ENCODE peak calls at places on chromosome 5, in nine cellular contexts. Y is fibroblast of lung, L is SK-N-SH, D is mammary epithelial cell, I is MM.1S, X is hepatocyte, T is PC-3, U is H9, E is A549. S is an unnamed sample.

GRCh38 chr5:123813251-123813650 is 301.3 kb downstream of the CSNK1G3 start:
- DNase-seq in L (no peak), Y (peak; percentile 36), T (no peak), D (no peak), E (no peak), U (no peak), X (no peak), I (no peak), S (no peak)

GRCh38 chr5:113447651-113448050 is 12.9 kb upstream of the TSSK1B start:
- DNase-seq in T (peak; percentile 38), U (no peak), I (no peak), E (no peak), D (no peak), X (no peak), L (peak; percentile 69), Y (no peak), S (peak; percentile 47)

GRCh38 chr5:54249210-54250028 is 61.0 kb downstream of the ARL15 start:
- DNase-seq in E (no peak), T (peak; percentile 19), D (no peak), I (peak; percentile 39), U (no peak), Y (peak; percentile 80), X (peak; percentile 15), L (peak; percentile 8), S (no peak)

GRCh38 chr5:65986796-65987195 is 60.4 kb downstream of the ERBIN start:
- DNase-seq in E (no peak), I (no peak), U (no peak), D (no peak), Y (no peak), L (no peak), X (no peak), T (no peak), S (no peak)

GRCh38 chr5:139419226-139419625 is 15.3 kb upstream of the SPATA24 start:
- DNase-seq in T (no peak), I (no peak), Y (no peak), D (no peak), X (no peak), U (no peak), E (no peak), L (no peak), S (no peak)

GRCh38 chr5:17727212-17727611 is 93.0 kb downstream of the TAF11L14 start:
- DNase-seq in E (no peak), D (no peak), I (no peak), U (no peak), Y (no peak), T (no peak), X (no peak), L (no peak), S (no peak)

GRCh38 chr5:123701511-123702200 is 189.7 kb downstream of the CSNK1G3 start:
- DNase-seq in E (no peak), L (no peak), U (no peak), X (no peak), D (no peak), I (no peak), Y (peak; percentile 55), T (no peak), S (no peak)

GRCh38 chr5:66234241-66234640 is 90.1 kb downstream of the SREK1 start:
- DNase-seq in D (no peak), T (no peak), U (no peak), I (no peak), L (no peak), E (no peak), X (no peak), Y (no peak), S (no peak)

GRCh38 chr5:64502181-64502580 is 3.6 kb upstream of the RGS7BP start:
- DNase-seq in U (no peak), D (no peak), T (no peak), X (no peak), E (no peak), Y (no peak), L (no peak), I (no peak), S (no peak)

GRCh38 chr5:38208782-38209378 is 49.5 kb upstream of the EGFLAM start:
- DNase-seq in U (peak; percentile 58), X (peak; percentile 70), Y (peak; percentile 40), T (peak; percentile 74), L (peak; percentile 51), I (peak; percentile 39), D (peak; percentile 37), E (peak; percentile 61), S (peak; percentile 68)

GRCh38 chr5:125987677-125988255 is 435.4 kb upstream of the GRAMD2B start:
- DNase-seq in U (peak; percentile 28), L (no peak), E (no peak), X (no peak), Y (no peak), T (no peak), I (peak; percentile 63), D (no peak), S (no peak)

GRCh38 chr5:42991477-42992034 is 48.6 kb downstream of the ANXA2R start:
- DNase-seq in I (no peak), Y (peak; percentile 41), D (no peak), L (no peak), X (no peak), E (no peak), U (peak; percentile 32), T (no peak), S (no peak)

GRCh38 chr5:124212949-124213348 is 533.5 kb downstream of the ZNF608 start:
- DNase-seq in U (no peak), L (no peak), T (no peak), X (no peak), D (no peak), E (no peak), Y (no peak), I (no peak), S (no peak)

GRCh38 chr5:151155777-151156731 is 1.5 kb downstream of the ANXA6 start:
- DNase-seq in I (peak; percentile 54), U (no peak), Y (peak; percentile 72), E (no peak), T (no peak), L (peak; percentile 87), X (peak; percentile 42), D (no peak), S (peak; percentile 24)

GRCh38 chr5:136016945-136017530 is 11.8 kb upstream of the TGFBI start:
- DNase-seq in L (no peak), I (no peak), D (peak; percentile 97), U (no peak), T (peak; percentile 96), X (no peak), E (peak; percentile 97), Y (peak; percentile 99), S (no peak)

GRCh38 chr5:36944607-36945225 is 68.1 kb downstream of the NIPBL start:
- DNase-seq in X (peak; percentile 76), T (peak; percentile 85), L (peak; percentile 12), Y (peak; percentile 63), I (peak; percentile 70), D (peak; percentile 39), U (no peak), E (peak; percentile 74), S (peak; percentile 69)

GRCh38 chr5:76953551-76954382 is 922 bp downstream of the CRHBP start:
- DNase-seq in X (peak; percentile 22), L (peak; percentile 62), E (peak; percentile 11), T (no peak), D (peak; percentile 33), U (peak; percentile 38), I (no peak), Y (peak; percentile 59), S (peak; percentile 63)
- TF ChIP-seq CTCF in X (no peak), L (no peak), E (no peak), T (no peak), D (no peak), U (peak; percentile 43), I (no peak), Y (no peak), S (peak; percentile 30)

DNA sequence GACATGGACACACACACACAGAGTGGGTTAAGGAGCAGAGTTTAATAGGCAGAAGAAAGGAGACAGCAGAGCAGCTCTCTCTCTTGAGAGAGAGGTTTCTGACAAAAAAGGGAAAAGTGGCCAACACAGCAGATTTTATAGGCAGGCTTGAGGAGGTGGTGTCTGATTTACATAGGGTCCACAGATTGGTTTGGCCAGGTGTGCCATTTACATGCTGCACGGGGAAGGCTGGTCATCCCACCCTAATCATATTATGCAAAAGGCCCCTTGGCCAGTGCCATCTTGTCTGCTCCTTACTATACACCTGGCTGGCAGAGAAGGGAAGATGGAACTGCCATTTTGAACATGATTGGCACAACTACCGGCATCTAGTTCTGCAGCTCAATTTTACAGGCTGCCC is 240.8 kb downstream of the NPR3 start:
- DNase-seq in T (no peak), Y (no peak), I (no peak), D (no peak), U (peak; percentile 59), X (no peak), E (no peak), L (no peak), S (no peak)
- H3K4me2 ChIP-seq in T (no peak overlapping the region), Y (no peak overlapping the region), I (no peak overlapping the region), D (no peak overlapping the region), U (no peak overlapping the region), X (no peak overlapping the region), E (no peak overlapping the region), L (no peak overlapping the region), S (peak overlapping the region; percentile 67)

DNA sequence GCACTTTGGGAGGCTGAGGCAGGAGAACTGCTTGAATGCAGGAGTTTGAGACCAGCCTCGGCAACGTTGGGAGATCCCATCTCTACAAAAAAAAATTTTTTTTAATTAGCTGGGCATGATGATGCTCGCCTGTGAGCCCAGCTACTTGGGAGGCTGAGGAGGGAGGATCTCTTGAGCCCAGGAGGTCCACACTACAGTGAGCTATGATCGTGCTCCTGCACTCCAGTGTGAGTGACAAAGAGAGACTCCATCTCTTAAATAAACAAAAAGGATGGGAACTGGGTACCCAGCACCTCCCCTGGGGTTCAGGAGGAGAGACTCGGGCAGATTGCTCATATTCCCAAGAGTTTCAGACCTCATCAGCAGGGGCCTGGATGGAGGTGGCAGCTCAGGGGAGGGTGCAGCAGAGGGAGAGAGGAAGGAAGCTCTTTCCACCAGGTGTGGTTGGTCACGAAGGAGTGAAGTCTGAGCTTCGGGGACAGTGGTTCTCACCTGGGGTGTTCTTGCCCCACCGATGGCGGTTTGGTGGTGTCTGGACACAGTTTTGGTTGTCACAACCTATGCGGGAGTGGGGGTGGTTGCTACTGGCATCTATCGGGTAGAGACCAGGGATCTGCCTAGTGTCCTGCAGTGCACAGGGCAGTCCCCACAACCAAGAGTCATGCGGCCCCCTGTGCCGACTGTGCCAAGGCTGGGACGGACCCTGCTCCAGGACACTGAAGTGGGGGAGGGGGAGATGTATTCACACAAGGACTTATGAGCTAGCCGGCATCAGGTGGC is 72.7 kb downstream of the ANKRD33B start:
- DNase-seq in L (no peak), E (no peak), Y (no peak), I (no peak), U (no peak), T (no peak), X (no peak), D (no peak), S (no peak)
- TF ChIP-seq CTCF in L (no peak), E (no peak), Y (no peak), I (no peak), U (no peak), T (no peak), X (no peak), D (no peak), S (no peak)

DNA sequence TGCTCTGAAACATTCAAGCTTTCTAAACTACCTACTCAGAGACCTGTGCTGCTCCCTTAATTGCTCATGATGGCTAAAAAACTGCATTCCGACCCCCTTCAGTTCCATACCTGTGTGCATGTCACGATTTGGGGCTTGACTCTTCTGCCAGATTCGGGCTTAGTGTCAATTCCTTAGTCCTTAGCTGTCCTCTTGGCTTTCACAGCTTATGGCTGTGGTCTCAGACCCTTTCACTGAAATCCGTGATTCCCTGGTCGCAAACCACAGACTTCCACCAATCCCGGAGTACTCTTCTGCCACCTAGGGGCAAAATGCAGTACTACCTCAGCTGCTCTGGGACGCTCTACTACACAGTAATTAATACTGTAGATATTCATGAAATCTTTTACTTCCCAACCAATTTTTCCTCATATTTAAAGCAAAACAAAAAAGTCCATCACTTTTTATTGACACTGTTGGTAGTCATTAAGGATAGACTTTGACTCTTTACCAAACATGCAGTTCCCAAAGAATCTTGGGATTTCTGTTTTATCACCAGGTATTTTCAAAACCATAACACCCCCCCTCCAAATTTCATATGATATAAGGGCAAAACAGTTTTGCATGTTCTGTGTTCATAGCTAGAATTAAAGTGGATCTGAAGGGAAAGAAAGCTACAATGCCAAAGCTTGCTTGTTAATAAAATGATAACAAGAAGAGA is 617.4 kb downstream of the SLCO4C1 start:
- DNase-seq in L (peak; percentile 43), X (peak; percentile 83), I (peak; percentile 48), U (peak; percentile 78), Y (peak; percentile 53), D (peak; percentile 32), E (peak; percentile 76), T (peak; percentile 83), S (peak; percentile 81)
- H3K4me2 ChIP-seq in L (no peak overlapping the region), X (peak overlapping the region; percentile 69), I (peak overlapping the region; percentile 39), U (peak overlapping the region; percentile 22), Y (no peak overlapping the region), D (no peak overlapping the region), E (peak overlapping the region; percentile 62), T (no peak overlapping the region), S (peak overlapping the region; percentile 49)